ENCODE peak calls at places on chromosomes 5 and 9, in nine cellular contexts. F is mesenchymal stem cell, Z is IMR-90, M is uterus, E is A549, U is stomach, D is thyroid gland, G is Peyer's patch, Y is MM.1S. X is an unnamed sample. For H3K4me1, the result is how much of the 10 kb centered on the place peaks cover.

GRCh38 chr5:43105369-43106289 is 15.1 kb upstream of the ZNF131 start:
- DNase-seq in F (peak), Z (peak), M (peak), E (peak), U (peak), D (peak), G (peak), Y (peak), X (peak)

GRCh38 chr5:60295423-60295822 is 401.9 kb upstream of the PDE4D start:
- DNase-seq in F (peak), Z (peak), M (no peak), E (no peak), U (peak), D (peak), G (no peak), Y (peak), X (no peak)

GRCh38 chr5:61884242-61884855 is 421.7 kb upstream of the KIF2A start:
- DNase-seq in F (no peak), Z (no peak), M (no peak), E (no peak), U (no peak), D (no peak), G (no peak), Y (no peak), X (no peak)

GRCh38 chr5:89950234-89950633 is 459.3 kb downstream of the CETN3 start:
- DNase-seq in F (no peak), Z (no peak), M (no peak), E (no peak), U (no peak), D (no peak), G (no peak), Y (no peak), X (no peak)

GRCh38 chr9:91047993-91048607 is 246.5 kb downstream of the SYK start:
- DNase-seq in F (peak), Z (peak), M (peak), E (no peak), U (no peak), D (no peak), G (no peak), Y (no peak), X (peak)

GRCh38 chr9:127567119-127567897 is 44.8 kb upstream of the STXBP1 start:
- DNase-seq in F (peak), Z (peak), M (peak), E (no peak), U (peak), D (peak), G (no peak), Y (no peak), X (peak)

GRCh38 chr5:143887901-143888648 is 76.1 kb downstream of the HMHB1 start:
- DNase-seq in F (peak), Z (peak), M (no peak), E (no peak), U (no peak), D (no peak), G (no peak), Y (no peak), X (no peak)

GRCh38 chr9:112790231-112790774 is 39.7 kb downstream of the SNX30 start:
- DNase-seq in F (no peak), Z (no peak), M (peak), E (no peak), U (no peak), D (no peak), G (no peak), Y (no peak), X (no peak)

GRCh38 chr9:92378825-92379535 is 25.4 kb downstream of the OGN start:
- DNase-seq in F (no peak), Z (peak), M (no peak), E (no peak), U (no peak), D (no peak), G (no peak), Y (no peak), X (no peak)

GRCh38 chr9:1495684-1496083 is 445.5 kb downstream of the DMRT2 start:
- DNase-seq in F (no peak), Z (no peak), M (no peak), E (no peak), U (no peak), D (no peak), G (no peak), Y (no peak), X (no peak)

GRCh38 chr5:20105915-20106314 is 117.9 kb upstream of the CDH18 start:
- DNase-seq in F (no peak), Z (no peak), M (no peak), E (no peak), U (no peak), D (no peak), G (no peak), Y (no peak), X (no peak)

GRCh38 chr5:54463696-54464095 is 8.2 kb downstream of the HSPB3 start:
- DNase-seq in F (no peak), Z (no peak), M (peak), E (no peak), U (no peak), D (no peak), G (no peak), Y (no peak), X (no peak)

GRCh38 chr5:1546556-1546955 is 22.8 kb upstream of the LPCAT1 start:
- DNase-seq in F (no peak), Z (no peak), M (peak), E (no peak), U (no peak), D (no peak), G (no peak), Y (no peak), X (peak)

GRCh38 chr5:14869286-14870164 is 2.1 kb downstream of the ANKH start:
- DNase-seq in F (no peak), Z (no peak), M (no peak), E (no peak), U (no peak), D (no peak), G (no peak), Y (no peak), X (no peak)

GRCh38 chr5:43073597-43074546 is 33.8 kb upstream of the ANXA2R start:
- DNase-seq in F (peak), Z (peak), M (no peak), E (peak), U (peak), D (no peak), G (no peak), Y (peak), X (no peak)

GRCh38 chr9:75896193-75896592 is 5.7 kb downstream of the PCSK5 start:
- DNase-seq in F (no peak), Z (no peak), M (no peak), E (no peak), U (no peak), D (no peak), G (no peak), Y (no peak), X (no peak)

GRCh38 chr9:14865206-14865605 is 45.0 kb downstream of the FREM1 start:
- DNase-seq in F (no peak), Z (no peak), M (no peak), E (no peak), U (no peak), D (no peak), G (no peak), Y (no peak), X (no peak)

GRCh38 chr9:134968011-134968822 is 50.5 kb upstream of the FCN1 start:
- DNase-seq in F (no peak), Z (peak), M (no peak), E (no peak), U (no peak), D (no peak), G (no peak), Y (no peak), X (no peak)

GRCh38 chr5:35252963-35253362 is 22.7 kb upstream of the PRLR start:
- DNase-seq in F (no peak), Z (no peak), M (no peak), E (no peak), U (no peak), D (no peak), G (no peak), Y (no peak), X (no peak)

GRCh38 chr9:16964228-16964627 is 93.8 kb upstream of the BNC2 start:
- DNase-seq in F (peak), Z (peak), M (no peak), E (no peak), U (no peak), D (no peak), G (no peak), Y (no peak), X (no peak)

GRCh38 chr5:65778126-65778525 is 56.1 kb downstream of the NLN start:
- DNase-seq in F (no peak), Z (no peak), M (no peak), E (no peak), U (no peak), D (no peak), G (no peak), Y (no peak), X (no peak)

GRCh38 chr9:71609453-71609840 is 158.9 kb downstream of the CEMIP2 start:
- DNase-seq in F (no peak), Z (no peak), M (no peak), E (no peak), U (no peak), D (no peak), G (no peak), Y (no peak), X (no peak)

GRCh38 chr5:24135536-24135935 is 509.2 kb downstream of the CDH10 start:
- DNase-seq in F (no peak), Z (no peak), M (no peak), E (no peak), U (no peak), D (no peak), G (no peak), Y (no peak), X (no peak)

GRCh38 chr5:169009171-169009570 is 291.8 kb downstream of the SLIT3 start:
- DNase-seq in F (no peak), Z (no peak), M (no peak), E (peak), U (no peak), D (no peak), G (no peak), Y (no peak), X (no peak)

GRCh38 chr9:128124451-128124850 is 3.1 kb downstream of the PTGES2 start:
- DNase-seq in F (no peak), Z (no peak), M (no peak), E (no peak), U (peak), D (no peak), G (no peak), Y (no peak), X (no peak)

GRCh38 chr9:87850405-87850804 is 32.3 kb upstream of the SPATA31E1 start:
- DNase-seq in F (peak), Z (peak), M (no peak), E (no peak), U (no peak), D (no peak), G (no peak), Y (no peak), X (no peak)

GRCh38 chr5:138900281-138900965 is 25.3 kb upstream of the LRRTM2 start:
- DNase-seq in F (peak), Z (peak), M (no peak), E (no peak), U (no peak), D (no peak), G (no peak), Y (no peak), X (no peak)

GRCh38 chr5:151469992-151470391 is 22.6 kb downstream of the SLC36A1 start:
- DNase-seq in F (no peak), Z (no peak), M (no peak), E (no peak), U (no peak), D (no peak), G (no peak), Y (no peak), X (no peak)

GRCh38 chr5:25181249-25181648 is 536.5 kb upstream of the CDH10 start:
- DNase-seq in F (no peak), Z (no peak), M (no peak), E (no peak), U (no peak), D (no peak), G (no peak), Y (no peak), X (no peak)

GRCh38 chr5:129459485-129460120 is 495 bp upstream of the ADAMTS19 start:
- DNase-seq in F (peak), Z (peak), M (peak), E (no peak), U (no peak), D (no peak), G (no peak), Y (no peak), X (peak)

GRCh38 chr9:81462759-81463158 is 226.6 kb downstream of the TLE1 start:
- DNase-seq in F (no peak), Z (no peak), M (no peak), E (no peak), U (no peak), D (no peak), G (no peak), Y (no peak), X (no peak)

GRCh38 chr9:38641985-38642864 is 21.8 kb upstream of the ANKRD18A start:
- DNase-seq in F (peak), Z (peak), M (no peak), E (peak), U (peak), D (peak), G (no peak), Y (peak), X (no peak)

GRCh38 chr9:69535911-69536310 is 136.3 kb downstream of the APBA1 start:
- DNase-seq in F (no peak), Z (peak), M (no peak), E (no peak), U (no peak), D (no peak), G (no peak), Y (no peak), X (no peak)

GRCh38 chr5:67799732-67800234 is 415.8 kb upstream of the PIK3R1 start:
- DNase-seq in F (peak), Z (no peak), M (peak), E (no peak), U (no peak), D (peak), G (no peak), Y (no peak), X (peak)

GRCh38 chr5:113612060-113612496 is 98.6 kb downstream of the YTHDC2 start:
- DNase-seq in F (peak), Z (peak), M (no peak), E (peak), U (no peak), D (no peak), G (no peak), Y (peak), X (no peak)

GRCh38 chr9:109779711-109780452 is at the start of gene PALM2AKAP2:
- DNase-seq in F (peak), Z (peak), M (peak), E (peak), U (no peak), D (peak), G (no peak), Y (peak), X (no peak)

GRCh38 chr9:970310-971002 is 6.0 kb upstream of the DMRT3 start:
- DNase-seq in F (no peak), Z (no peak), M (no peak), E (no peak), U (no peak), D (no peak), G (no peak), Y (no peak), X (no peak)

GRCh38 chr9:121324755-121325154 is 45.3 kb downstream of the STOM start:
- DNase-seq in F (no peak), Z (no peak), M (no peak), E (no peak), U (no peak), D (no peak), G (no peak), Y (no peak), X (peak)
- H3K4me1 ChIP-seq in F (under half), Z (under half), M (under half), E (half or more), U (under half), D (half or more), G (under half), Y (under half), X (under half)

GRCh38 chr5:111755264-111755941 is 1.6 kb downstream of the NREP start:
- DNase-seq in F (no peak), Z (no peak), M (no peak), E (no peak), U (no peak), D (no peak), G (no peak), Y (no peak), X (no peak)

GRCh38 chr5:111755942-111756353 is 1.0 kb downstream of the NREP start:
- DNase-seq in F (peak), Z (peak), M (no peak), E (no peak), U (no peak), D (no peak), G (no peak), Y (no peak), X (no peak)

GRCh38 chr5:111756701-111757581 is at the start of gene NREP:
- DNase-seq in F (peak), Z (peak), M (peak), E (peak), U (peak), D (peak), G (peak), Y (peak), X (peak)

GRCh38 chr5:111752426-111752965 is 4.5 kb downstream of the NREP start:
- DNase-seq in F (no peak), Z (no peak), M (no peak), E (no peak), U (no peak), D (no peak), G (no peak), Y (no peak), X (no peak)

GRCh38 chr5:111754190-111754589 is 2.8 kb downstream of the NREP start:
- DNase-seq in F (no peak), Z (no peak), M (no peak), E (no peak), U (no peak), D (no peak), G (no peak), Y (peak), X (no peak)
- H3K27ac ChIP-seq in F (no peak), Z (no peak), M (no peak), E (no peak), U (no peak), D (no peak), G (no peak), Y (no peak), X (no peak)

GRCh38 chr9:37061763-37062162 is 27.7 kb upstream of the PAX5 start:
- DNase-seq in F (peak), Z (peak), M (no peak), E (no peak), U (no peak), D (no peak), G (no peak), Y (no peak), X (no peak)
- H3K4me1 ChIP-seq in F (under half), Z (under half), M (under half), E (under half), U (under half), D (under half), G (under half), Y (under half), X (under half)

GRCh38 chr5:100841358-100842076 is 61.6 kb downstream of the ST8SIA4 start:
- DNase-seq in F (peak), Z (no peak), M (no peak), E (no peak), U (no peak), D (no peak), G (no peak), Y (no peak), X (no peak)

GRCh38 chr5:100838048-100838473 is 65.0 kb downstream of the ST8SIA4 start:
- DNase-seq in F (peak), Z (no peak), M (no peak), E (no peak), U (no peak), D (no peak), G (no peak), Y (no peak), X (no peak)

GRCh38 chr5:100834519-100834918 is 68.6 kb downstream of the ST8SIA4 start:
- DNase-seq in F (no peak), Z (no peak), M (no peak), E (no peak), U (no peak), D (no peak), G (no peak), Y (no peak), X (no peak)

GRCh38 chr5:100840769-100841168 is 62.3 kb downstream of the ST8SIA4 start:
- DNase-seq in F (no peak), Z (no peak), M (no peak), E (no peak), U (no peak), D (no peak), G (no peak), Y (no peak), X (no peak)

DNA sequence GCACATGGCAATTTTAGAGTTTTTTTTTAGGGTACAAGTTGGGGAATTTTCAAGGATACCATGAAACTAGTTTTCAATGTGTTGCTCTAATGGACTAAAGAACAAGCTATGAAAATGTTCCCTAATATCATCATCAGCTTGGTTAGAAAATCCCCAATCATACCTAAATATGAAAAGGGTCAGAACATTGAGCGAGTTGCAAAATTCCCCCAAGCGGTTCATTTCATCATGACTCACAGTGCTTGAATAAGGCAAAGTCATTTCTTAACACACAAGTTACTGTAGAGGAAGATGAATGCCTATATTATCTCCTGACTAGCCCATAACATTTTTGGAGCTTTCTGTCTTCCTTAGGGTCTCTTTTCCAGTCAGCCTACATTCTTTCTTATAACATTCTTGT is 62.7 kb downstream of the ST8SIA4 start:
- DNase-seq in F (peak), Z (peak), M (no peak), E (no peak), U (no peak), D (no peak), G (no peak), Y (no peak), X (no peak)
- H3K27ac ChIP-seq in F (no peak), Z (no peak), M (no peak), E (peak), U (no peak), D (no peak), G (no peak), Y (no peak), X (no peak)